ENCODE peak calls at places on chromosomes 1 and 21, in four cellular contexts. G is tibial artery, K is upper lobe of right lung, O is cardiac muscle cell. A is an unnamed sample.

GRCh38 chr1:94739521-94740061 is 80.6 kb upstream of the SLC44A3 start:
- DNase-seq in G (peak; percentile 78), K (no peak), O (no peak), A (peak; percentile 58)

GRCh38 chr1:44655609-44656008 is 18.7 kb downstream of the TMEM53 start:
- DNase-seq in G (no peak), K (no peak), O (peak; percentile 39), A (no peak)

GRCh38 chr1:159817276-159818041 is 9.2 kb upstream of the SLAMF8 start:
- DNase-seq in G (no peak), K (no peak), O (no peak), A (no peak)

GRCh38 chr1:235057385-235058306 is 71.0 kb downstream of the TOMM20 start:
- DNase-seq in G (no peak), K (no peak), O (no peak), A (no peak)

GRCh38 chr1:159917533-159917932 is 7.8 kb downstream of the TAGLN2 start:
- DNase-seq in G (no peak), K (peak; percentile 50), O (no peak), A (no peak)

GRCh38 chr21:15195768-15196167 is 131.0 kb upstream of the NRIP1 start:
- DNase-seq in G (no peak), K (no peak), O (no peak), A (no peak)

GRCh38 chr1:30087465-30087864 is 635.9 kb downstream of the MATN1 start:
- DNase-seq in G (no peak), K (no peak), O (peak; percentile 34), A (no peak)

GRCh38 chr1:167328306-167328705 is 107.6 kb downstream of the POU2F1 start:
- DNase-seq in G (no peak), K (no peak), O (no peak), A (no peak)

GRCh38 chr1:61670016-61670415 is 54.9 kb downstream of the TM2D1 start:
- DNase-seq in G (no peak), K (no peak), O (no peak), A (no peak)

GRCh38 chr1:150875197-150876110 is 945 bp downstream of the ARNT start:
- DNase-seq in G (peak; percentile 28), K (no peak), O (peak; percentile 44), A (no peak)

GRCh38 chr21:43323244-43324005 is 103.5 kb downstream of the SIK1 start:
- DNase-seq in G (peak; percentile 61), K (peak; percentile 93), O (no peak), A (peak; percentile 77)

GRCh38 chr21:45756029-45756428 is 112.5 kb downstream of the PCBP3 start:
- DNase-seq in G (no peak), K (no peak), O (no peak), A (no peak)
- H3K4me1 ChIP-seq in G (no peaks in the 10 kb centered on the region), K (no peaks in the 10 kb centered on the region), O (no peaks in the 10 kb centered on the region), A (no peaks in the 10 kb centered on the region)

GRCh38 chr1:118985611-118986290 is 2.4 kb downstream of the TBX15 start:
- DNase-seq in G (peak; percentile 59), K (no peak), O (no peak), A (no peak)

GRCh38 chr1:118984990-118985608 is 3.0 kb downstream of the TBX15 start:
- DNase-seq in G (no peak), K (no peak), O (no peak), A (no peak)

GRCh38 chr1:118986839-118987430 is 1.2 kb downstream of the TBX15 start:
- DNase-seq in G (no peak), K (no peak), O (no peak), A (no peak)

GRCh38 chr1:118987431-118988185 is 535 bp downstream of the TBX15 start:
- DNase-seq in G (peak; percentile 46), K (no peak), O (peak; percentile 56), A (no peak)

GRCh38 chr1:118986291-118986838 is 1.8 kb downstream of the TBX15 start:
- DNase-seq in G (no peak), K (no peak), O (no peak), A (no peak)
- H3K4me3 ChIP-seq in G (peak overlapping the region; percentile 91), K (no peak overlapping the region), O (no peak overlapping the region), A (no peak overlapping the region)

GRCh38 chr1:184882649-184883303 is 91.5 kb downstream of the NIBAN1 start:
- DNase-seq in G (peak; percentile 65), K (no peak), O (no peak), A (no peak)
- H3K27ac ChIP-seq in G (peak overlapping the region; percentile 85), K (no peak overlapping the region), O (no peak overlapping the region), A (peak overlapping the region; percentile 33)

GRCh38 chr1:86504895-86505625 is 36.3 kb downstream of the CLCA1 start:
- DNase-seq in G (no peak), K (no peak), O (no peak), A (no peak)
- H3K4me1 ChIP-seq in G (no peaks in the 10 kb centered on the region), K (peaks cover 13% of the 10 kb centered on the region), O (peaks cover 18% of the 10 kb centered on the region), A (peaks cover 23% of the 10 kb centered on the region)

GRCh38 chr1:40313329-40313957 is 3.6 kb downstream of the COL9A2 start:
- DNase-seq in G (no peak), K (no peak), O (no peak), A (no peak)

GRCh38 chr1:40313958-40314720 is 2.9 kb downstream of the COL9A2 start:
- DNase-seq in G (no peak), K (no peak), O (no peak), A (no peak)

GRCh38 chr1:40315795-40316594 is 1.1 kb downstream of the COL9A2 start:
- DNase-seq in G (no peak), K (no peak), O (peak; percentile 14), A (no peak)

GRCh38 chr1:40315239-40315794 is 1.8 kb downstream of the COL9A2 start:
- DNase-seq in G (peak; percentile 78), K (peak; percentile 88), O (peak; percentile 83), A (peak; percentile 88)

DNA sequence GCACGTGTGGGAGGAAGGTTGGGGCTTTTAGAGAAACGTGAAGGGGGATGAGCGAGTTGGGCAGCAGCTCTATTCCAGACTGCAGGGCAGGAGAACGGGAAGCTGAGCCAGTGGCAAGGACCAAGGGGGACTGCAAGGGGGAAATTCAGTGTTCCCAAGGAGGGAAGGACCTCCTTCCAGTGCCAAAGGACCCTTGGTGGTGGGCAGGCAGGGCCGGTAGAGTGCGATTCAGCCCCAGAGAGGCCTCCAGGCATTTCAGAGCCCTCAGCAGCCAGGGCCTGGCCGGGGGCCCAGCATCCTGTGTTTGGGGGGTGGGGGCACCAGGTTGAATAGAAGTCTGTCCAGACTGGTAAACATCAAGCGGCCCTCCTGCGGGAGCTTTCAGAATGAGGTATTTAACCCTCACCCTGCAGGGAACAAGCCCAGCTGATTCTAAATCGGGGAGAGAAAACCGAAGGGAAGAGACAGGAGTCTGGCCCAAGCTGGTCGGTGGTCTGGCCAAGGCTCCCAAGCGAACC is 2.3 kb downstream of the COL9A2 start:
- DNase-seq in G (no peak), K (no peak), O (no peak), A (no peak)
- H3K4me3 ChIP-seq in G (peak overlapping the region; percentile 56), K (peak overlapping the region; percentile 49), O (no peak overlapping the region), A (peak overlapping the region; percentile 44)

GRCh38 chr1:25544243-25544764 is 898 bp downstream of the LDLRAP1 start:
- DNase-seq in G (no peak), K (no peak), O (no peak), A (no peak)

GRCh38 chr1:25546193-25546592 is 2.8 kb downstream of the LDLRAP1 start:
- DNase-seq in G (no peak), K (no peak), O (no peak), A (no peak)

GRCh38 chr1:25543425-25544242 is at the start of gene LDLRAP1:
- DNase-seq in G (peak; percentile 62), K (peak; percentile 90), O (peak; percentile 86), A (peak; percentile 94)

GRCh38 chr1:25545767-25546166 is 2.4 kb downstream of the LDLRAP1 start:
- DNase-seq in G (no peak), K (no peak), O (no peak), A (no peak)

GRCh38 chr1:25544819-25545218 is 1.4 kb downstream of the LDLRAP1 start:
- DNase-seq in G (no peak), K (peak; percentile 79), O (no peak), A (peak; percentile 59)
- H3K27ac ChIP-seq in G (peak overlapping the region; percentile 87), K (peak overlapping the region; percentile 80), O (no peak overlapping the region), A (no peak overlapping the region)

GRCh38 chr1:201403359-201403758 is 4.2 kb upstream of the LAD1 start:
- DNase-seq in G (no peak), K (no peak), O (no peak), A (no peak)
- H3K4me1 ChIP-seq in G (no peaks in the 10 kb centered on the region), K (peaks cover 20% of the 10 kb centered on the region), O (peaks cover 60% of the 10 kb centered on the region), A (no peaks in the 10 kb centered on the region)

A was measured in left lung.